ENCODE peak calls at places on chromosomes 5 and 9, in four cellular contexts. One of them, this sample, is unnamed.

GRCh38 chr9:223167-223566 is 8.5 kb downstream of the DOCK8 start:
- DNase-seq in fibroblast of the conjunctiva: no peak
- DNase-seq in stimulated activated CD8-positive, alpha-beta memory T cell treated with anti-CD3 and anti-CD28 coated beads, Interleukin-4, amount 100 ng/mL, for 48 hours: no peak
- DNase-seq in NCI-H1105 treated with DMSO at 0.1 percent for 48 hours: no peak
- DNase-seq in this sample: no peak

GRCh38 chr5:58462623-58463230 is 2.8 kb upstream of the PLK2 start:
- DNase-seq in fibroblast of the conjunctiva: peak
- DNase-seq in stimulated activated CD8-positive, alpha-beta memory T cell treated with anti-CD3 and anti-CD28 coated beads, Interleukin-4, amount 100 ng/mL, for 48 hours: peak
- DNase-seq in NCI-H1105 treated with DMSO at 0.1 percent for 48 hours: peak
- DNase-seq in this sample: no peak

GRCh38 chr9:86176468-86176867 is 77.1 kb upstream of the GOLM1 start:
- DNase-seq in fibroblast of the conjunctiva: no peak
- DNase-seq in stimulated activated CD8-positive, alpha-beta memory T cell treated with anti-CD3 and anti-CD28 coated beads, Interleukin-4, amount 100 ng/mL, for 48 hours: no peak
- DNase-seq in NCI-H1105 treated with DMSO at 0.1 percent for 48 hours: peak
- DNase-seq in this sample: no peak

GRCh38 chr5:113140837-113141661 is 164.5 kb downstream of the DCP2 start:
- DNase-seq in fibroblast of the conjunctiva: peak
- DNase-seq in stimulated activated CD8-positive, alpha-beta memory T cell treated with anti-CD3 and anti-CD28 coated beads, Interleukin-4, amount 100 ng/mL, for 48 hours: no peak
- DNase-seq in NCI-H1105 treated with DMSO at 0.1 percent for 48 hours: no peak
- DNase-seq in this sample: peak

GRCh38 chr9:83466877-83467276 is 71.3 kb downstream of the FRMD3 start:
- DNase-seq in fibroblast of the conjunctiva: no peak
- DNase-seq in stimulated activated CD8-positive, alpha-beta memory T cell treated with anti-CD3 and anti-CD28 coated beads, Interleukin-4, amount 100 ng/mL, for 48 hours: no peak
- DNase-seq in NCI-H1105 treated with DMSO at 0.1 percent for 48 hours: no peak
- DNase-seq in this sample: no peak

GRCh38 chr9:79583957-79584654 is 12.3 kb downstream of the TLE4 start:
- DNase-seq in fibroblast of the conjunctiva: no peak
- DNase-seq in stimulated activated CD8-positive, alpha-beta memory T cell treated with anti-CD3 and anti-CD28 coated beads, Interleukin-4, amount 100 ng/mL, for 48 hours: peak
- DNase-seq in NCI-H1105 treated with DMSO at 0.1 percent for 48 hours: no peak
- DNase-seq in this sample: no peak

GRCh38 chr5:157630341-157630740 is 21.9 kb downstream of the SOX30 start:
- DNase-seq in fibroblast of the conjunctiva: no peak
- DNase-seq in stimulated activated CD8-positive, alpha-beta memory T cell treated with anti-CD3 and anti-CD28 coated beads, Interleukin-4, amount 100 ng/mL, for 48 hours: no peak
- DNase-seq in NCI-H1105 treated with DMSO at 0.1 percent for 48 hours: no peak
- DNase-seq in this sample: no peak

GRCh38 chr5:66144799-66145390 is 795 bp downstream of the SREK1 start:
- DNase-seq in fibroblast of the conjunctiva: no peak
- DNase-seq in stimulated activated CD8-positive, alpha-beta memory T cell treated with anti-CD3 and anti-CD28 coated beads, Interleukin-4, amount 100 ng/mL, for 48 hours: no peak
- DNase-seq in NCI-H1105 treated with DMSO at 0.1 percent for 48 hours: no peak
- DNase-seq in this sample: no peak

GRCh38 chr9:32989651-32990050 is 11.8 kb downstream of the APTX start:
- DNase-seq in fibroblast of the conjunctiva: no peak
- DNase-seq in stimulated activated CD8-positive, alpha-beta memory T cell treated with anti-CD3 and anti-CD28 coated beads, Interleukin-4, amount 100 ng/mL, for 48 hours: no peak
- DNase-seq in NCI-H1105 treated with DMSO at 0.1 percent for 48 hours: no peak
- DNase-seq in this sample: no peak

GRCh38 chr5:174073088-174073487 is 27.6 kb downstream of the NSG2 start:
- DNase-seq in fibroblast of the conjunctiva: no peak
- DNase-seq in stimulated activated CD8-positive, alpha-beta memory T cell treated with anti-CD3 and anti-CD28 coated beads, Interleukin-4, amount 100 ng/mL, for 48 hours: no peak
- DNase-seq in NCI-H1105 treated with DMSO at 0.1 percent for 48 hours: no peak
- DNase-seq in this sample: no peak

GRCh38 chr5:172747471-172747870 is 23.5 kb downstream of the DUSP1 start:
- DNase-seq in fibroblast of the conjunctiva: no peak
- DNase-seq in stimulated activated CD8-positive, alpha-beta memory T cell treated with anti-CD3 and anti-CD28 coated beads, Interleukin-4, amount 100 ng/mL, for 48 hours: no peak
- DNase-seq in NCI-H1105 treated with DMSO at 0.1 percent for 48 hours: no peak
- DNase-seq in this sample: no peak

GRCh38 chr9:133303266-133304157 is 28.5 kb upstream of the ABO start:
- DNase-seq in fibroblast of the conjunctiva: no peak
- DNase-seq in stimulated activated CD8-positive, alpha-beta memory T cell treated with anti-CD3 and anti-CD28 coated beads, Interleukin-4, amount 100 ng/mL, for 48 hours: no peak
- DNase-seq in NCI-H1105 treated with DMSO at 0.1 percent for 48 hours: no peak
- DNase-seq in this sample: no peak